ENCODE peak calls at places on chromosomes 12 and 14, in nine cellular contexts. W is ureter; Q is ACHN; E is iPS DF 19.7; N is uterus; M is neural crest cell; S is anterior cingulate cortex; R is CD4-positive, alpha-beta T cell; V is NCI-H1436. J is an unnamed sample.

GRCh38 chr12:56836317-56836716 is 73.2 kb downstream of the HSD17B6 start:
- DNase-seq in W (no peak), Q (peak; percentile 57), E (no peak), N (no peak), M (no peak), S (no peak), R (no peak), V (no peak), J (peak; percentile 36)

GRCh38 chr14:99758915-99759545 is 34.2 kb upstream of the EML1 start:
- DNase-seq in W (no peak), Q (no peak), E (no peak), N (no peak), M (no peak), S (no peak), R (no peak), V (no peak), J (no peak)

GRCh38 chr12:77151030-77151429 is 85.7 kb upstream of the E2F7 start:
- DNase-seq in W (no peak), Q (no peak), E (no peak), N (no peak), M (no peak), S (no peak), R (no peak), V (no peak), J (no peak)

GRCh38 chr12:100200450-100201181 is at the start of gene ACTR6:
- DNase-seq in W (peak; percentile 95), Q (peak; percentile 99), E (peak; percentile 80), N (peak; percentile 96), M (peak; percentile 86), S (peak; percentile 91), R (peak; percentile 96), V (peak; percentile 94), J (peak; percentile 91)

GRCh38 chr12:131066886-131067490 is 113.3 kb downstream of the ADGRD1 start:
- DNase-seq in W (peak; percentile 41), Q (no peak), E (no peak), N (peak; percentile 40), M (no peak), S (no peak), R (no peak), V (no peak), J (no peak)

GRCh38 chr12:52582971-52583456 is 9.4 kb upstream of the KRT74 start:
- DNase-seq in W (peak; percentile 79), Q (peak; percentile 73), E (peak; percentile 40), N (peak; percentile 37), M (peak; percentile 64), S (peak; percentile 9), R (peak; percentile 62), V (peak; percentile 68), J (peak; percentile 35)

GRCh38 chr14:106737025-106737424 is 1210.6 kb downstream of the TMEM121 start:
- DNase-seq in W (no peak), Q (no peak), E (no peak), N (no peak), M (no peak), S (no peak), R (no peak), V (no peak), J (no peak)

GRCh38 chr14:36097356-36097755 is 79.2 kb downstream of the PTCSC3 start:
- DNase-seq in W (no peak), Q (no peak), E (no peak), N (no peak), M (no peak), S (no peak), R (no peak), V (no peak), J (no peak)

GRCh38 chr12:47753021-47754001 is 5.4 kb downstream of the RAPGEF3 start:
- DNase-seq in W (peak; percentile 91), Q (peak; percentile 47), E (peak; percentile 56), N (no peak), M (no peak), S (peak; percentile 28), R (no peak), V (no peak), J (no peak)

GRCh38 chr14:70753518-70753953 is 55.8 kb downstream of the MAP3K9 start:
- DNase-seq in W (no peak), Q (peak; percentile 84), E (no peak), N (no peak), M (no peak), S (no peak), R (no peak), V (no peak), J (no peak)

GRCh38 chr14:97713023-97713422 is 915.8 kb downstream of the VRK1 start:
- DNase-seq in W (no peak), Q (no peak), E (no peak), N (no peak), M (no peak), S (no peak), R (no peak), V (no peak), J (no peak)

GRCh38 chr14:100532916-100533630 is 54.1 kb downstream of the BEGAIN start:
- DNase-seq in W (peak; percentile 49), Q (no peak), E (no peak), N (peak; percentile 80), M (peak; percentile 0), S (no peak), R (no peak), V (no peak), J (no peak)

GRCh38 chr14:78157855-78158436 is 12.2 kb upstream of the NRXN3 start:
- DNase-seq in W (no peak), Q (peak; percentile 58), E (no peak), N (no peak), M (peak; percentile 40), S (no peak), R (no peak), V (no peak), J (no peak)

GRCh38 chr14:100188392-100189030 is 29.1 kb upstream of the DEGS2 start:
- DNase-seq in W (no peak), Q (no peak), E (no peak), N (no peak), M (no peak), S (no peak), R (no peak), V (no peak), J (no peak)

GRCh38 chr12:65881348-65881961 is 57.2 kb downstream of the HMGA2 start:
- DNase-seq in W (no peak), Q (no peak), E (no peak), N (peak; percentile 49), M (no peak), S (no peak), R (no peak), V (no peak), J (no peak)

GRCh38 chr14:71250347-71250746 is 343.1 kb downstream of the PCNX1 start:
- DNase-seq in W (no peak), Q (no peak), E (no peak), N (no peak), M (no peak), S (no peak), R (no peak), V (no peak), J (no peak)

GRCh38 chr12:91778091-91778819 is 367.4 kb downstream of the BTG1 start:
- DNase-seq in W (no peak), Q (no peak), E (no peak), N (no peak), M (no peak), S (no peak), R (no peak), V (no peak), J (no peak)

GRCh38 chr12:102483466-102483865 is 3.1 kb upstream of the IGF1 start:
- DNase-seq in W (no peak), Q (no peak), E (no peak), N (no peak), M (no peak), S (no peak), R (no peak), V (no peak), J (no peak)

GRCh38 chr14:78181270-78181669 is 11.1 kb downstream of the NRXN3 start:
- DNase-seq in W (no peak), Q (no peak), E (no peak), N (no peak), M (no peak), S (no peak), R (no peak), V (no peak), J (no peak)

GRCh38 chr12:42590324-42590934 is 883 bp upstream of the PRICKLE1 start:
- DNase-seq in W (no peak), Q (peak; percentile 73), E (no peak), N (peak; percentile 42), M (no peak), S (no peak), R (no peak), V (no peak), J (no peak)

GRCh38 chr14:72942934-72943333 is 16.7 kb downstream of the DCAF4 start:
- DNase-seq in W (no peak), Q (no peak), E (no peak), N (no peak), M (no peak), S (no peak), R (no peak), V (no peak), J (no peak)

GRCh38 chr12:49293056-49293956 is 1.6 kb upstream of the PRPH start:
- DNase-seq in W (no peak), Q (no peak), E (no peak), N (peak; percentile 56), M (no peak), S (no peak), R (no peak), V (no peak), J (no peak)